ENCODE peak calls at places on chromosomes 4 and X, in eight cellular contexts. One of them, this sample, is unnamed.
A peak's percentile ranks its signal among the peaks of the same experiment; 100 is the strongest.

GRCh38 chrX:72526534-72527508 is 45.8 kb downstream of the HDAC8 start:
- DNase-seq in mammary epithelial cell: no peak
- DNase-seq in GM06990: no peak
- DNase-seq in colonic mucosa: no peak
- DNase-seq in Calu3: no peak
- DNase-seq in cardiac fibroblast: peak; percentile 6
- DNase-seq in neural crest cell: no peak
- DNase-seq in BE2C: no peak
- DNase-seq in this sample: no peak

GRCh38 chr4:128387600-128388351 is 100.2 kb upstream of the PGRMC2 start:
- DNase-seq in colonic mucosa: no peak
- DNase-seq in BE2C: no peak
- DNase-seq in cardiac fibroblast: no peak
- DNase-seq in mammary epithelial cell: peak; percentile 58
- DNase-seq in GM06990: no peak
- DNase-seq in neural crest cell: no peak
- DNase-seq in Calu3: no peak
- DNase-seq in this sample: peak; percentile 51

GRCh38 chrX:72131317-72132294 is at the start of gene RTL5:
- DNase-seq in colonic mucosa: peak; percentile 67
- DNase-seq in Calu3: peak; percentile 32
- DNase-seq in GM06990: peak; percentile 39
- DNase-seq in mammary epithelial cell: peak; percentile 63
- DNase-seq in neural crest cell: peak; percentile 66
- DNase-seq in cardiac fibroblast: peak; percentile 70
- DNase-seq in BE2C: peak; percentile 90
- DNase-seq in this sample: no peak

GRCh38 chr4:159283697-159284492 is 181.0 kb downstream of the RAPGEF2 start:
- DNase-seq in GM06990: no peak
- DNase-seq in mammary epithelial cell: peak; percentile 37
- DNase-seq in neural crest cell: no peak
- DNase-seq in colonic mucosa: no peak
- DNase-seq in BE2C: no peak
- DNase-seq in cardiac fibroblast: peak; percentile 90
- DNase-seq in Calu3: no peak
- DNase-seq in this sample: peak; percentile 40

GRCh38 chrX:121008920-121009319 is 23.4 kb upstream of the CT47A1 start:
- DNase-seq in GM06990: no peak
- DNase-seq in cardiac fibroblast: peak; percentile 59
- DNase-seq in BE2C: no peak
- DNase-seq in colonic mucosa: no peak
- DNase-seq in Calu3: no peak
- DNase-seq in mammary epithelial cell: peak; percentile 2
- DNase-seq in neural crest cell: no peak
- DNase-seq in this sample: no peak

GRCh38 chrX:1389181-1389992 is 2.5 kb downstream of the SLC25A6 start:
- DNase-seq in mammary epithelial cell: no peak
- DNase-seq in BE2C: no peak
- DNase-seq in colonic mucosa: no peak
- DNase-seq in neural crest cell: no peak
- DNase-seq in GM06990: no peak
- DNase-seq in cardiac fibroblast: no peak
- DNase-seq in Calu3: no peak
- DNase-seq in this sample: no peak

GRCh38 chrX:151713859-151714258 is 2.0 kb upstream of the FATE1 start:
- DNase-seq in GM06990: no peak
- DNase-seq in mammary epithelial cell: peak; percentile 8
- DNase-seq in Calu3: peak; percentile 62
- DNase-seq in cardiac fibroblast: peak; percentile 18
- DNase-seq in BE2C: peak; percentile 15
- DNase-seq in neural crest cell: peak; percentile 20
- DNase-seq in colonic mucosa: no peak
- DNase-seq in this sample: peak; percentile 47

GRCh38 chr4:152771736-152772533 is 7.6 kb downstream of the TIGD4 start:
- DNase-seq in BE2C: no peak
- DNase-seq in cardiac fibroblast: no peak
- DNase-seq in Calu3: no peak
- DNase-seq in colonic mucosa: no peak
- DNase-seq in neural crest cell: no peak
- DNase-seq in GM06990: peak; percentile 26
- DNase-seq in mammary epithelial cell: no peak
- DNase-seq in this sample: no peak

GRCh38 chr4:19580090-19580489 is 671.6 kb upstream of the SLIT2 start:
- DNase-seq in mammary epithelial cell: peak; percentile 2
- DNase-seq in BE2C: no peak
- DNase-seq in Calu3: no peak
- DNase-seq in GM06990: no peak
- DNase-seq in neural crest cell: no peak
- DNase-seq in colonic mucosa: no peak
- DNase-seq in cardiac fibroblast: peak; percentile 51
- DNase-seq in this sample: peak; percentile 63

GRCh38 chr4:13548984-13549546 is 4.8 kb upstream of the NKX3-2 start:
- DNase-seq in colonic mucosa: peak; percentile 90
- DNase-seq in mammary epithelial cell: peak; percentile 70
- DNase-seq in GM06990: peak; percentile 77
- DNase-seq in neural crest cell: peak; percentile 96
- DNase-seq in cardiac fibroblast: peak; percentile 86
- DNase-seq in Calu3: peak; percentile 80
- DNase-seq in BE2C: peak; percentile 85
- DNase-seq in this sample: peak; percentile 85

GRCh38 chr4:55393461-55394320 is 2.1 kb upstream of the TMEM165 start:
- DNase-seq in neural crest cell: no peak
- DNase-seq in Calu3: no peak
- DNase-seq in BE2C: no peak
- DNase-seq in mammary epithelial cell: no peak
- DNase-seq in colonic mucosa: peak; percentile 31
- DNase-seq in cardiac fibroblast: peak; percentile 62
- DNase-seq in GM06990: no peak
- DNase-seq in this sample: no peak

GRCh38 chrX:37060999-37061398 is 52.8 kb downstream of the FAM47C start:
- DNase-seq in colonic mucosa: no peak
- DNase-seq in Calu3: peak; percentile 57
- DNase-seq in BE2C: peak; percentile 8
- DNase-seq in GM06990: no peak
- DNase-seq in neural crest cell: peak; percentile 15
- DNase-seq in mammary epithelial cell: peak; percentile 46
- DNase-seq in cardiac fibroblast: peak; percentile 57
- DNase-seq in this sample: peak; percentile 65

GRCh38 chrX:46577116-46578005 is 3.8 kb downstream of the CHST7 start:
- DNase-seq in mammary epithelial cell: peak; percentile 61
- DNase-seq in GM06990: no peak
- DNase-seq in neural crest cell: no peak
- DNase-seq in colonic mucosa: no peak
- DNase-seq in BE2C: no peak
- DNase-seq in cardiac fibroblast: peak; percentile 68
- DNase-seq in Calu3: no peak
- DNase-seq in this sample: no peak

GRCh38 chr4:16655140-16655539 is 243.3 kb downstream of the LDB2 start:
- DNase-seq in colonic mucosa: no peak
- DNase-seq in neural crest cell: no peak
- DNase-seq in BE2C: peak; percentile 65
- DNase-seq in mammary epithelial cell: no peak
- DNase-seq in cardiac fibroblast: no peak
- DNase-seq in GM06990: no peak
- DNase-seq in Calu3: no peak
- DNase-seq in this sample: no peak

GRCh38 chrX:22534643-22535042 is 261.9 kb downstream of the CBLL2 start:
- DNase-seq in mammary epithelial cell: peak; percentile 81
- DNase-seq in cardiac fibroblast: peak; percentile 90
- DNase-seq in colonic mucosa: no peak
- DNase-seq in BE2C: no peak
- DNase-seq in GM06990: no peak
- DNase-seq in neural crest cell: no peak
- DNase-seq in Calu3: no peak
- DNase-seq in this sample: peak; percentile 62

GRCh38 chrX:103780701-103781402 is 4.2 kb downstream of the PLP1 start:
- DNase-seq in BE2C: no peak
- DNase-seq in neural crest cell: peak; percentile 17
- DNase-seq in Calu3: no peak
- DNase-seq in mammary epithelial cell: no peak
- DNase-seq in cardiac fibroblast: no peak
- DNase-seq in GM06990: no peak
- DNase-seq in colonic mucosa: no peak
- DNase-seq in this sample: no peak

GRCh38 chr4:125187221-125187620 is 127.5 kb upstream of the FAT4 start:
- DNase-seq in cardiac fibroblast: peak; percentile 83
- DNase-seq in mammary epithelial cell: peak; percentile 88
- DNase-seq in neural crest cell: no peak
- DNase-seq in Calu3: no peak
- DNase-seq in BE2C: no peak
- DNase-seq in colonic mucosa: no peak
- DNase-seq in GM06990: no peak
- DNase-seq in this sample: peak; percentile 69

GRCh38 chrX:123859828-123860505 is at the start of gene XIAP:
- DNase-seq in cardiac fibroblast: peak; percentile 89
- DNase-seq in BE2C: peak; percentile 85
- DNase-seq in Calu3: peak; percentile 90
- DNase-seq in mammary epithelial cell: peak; percentile 92
- DNase-seq in colonic mucosa: peak; percentile 79
- DNase-seq in neural crest cell: peak; percentile 56
- DNase-seq in GM06990: peak; percentile 89
- DNase-seq in this sample: peak; percentile 89

GRCh38 chr4:12555011-12555410 is 929.1 kb downstream of the RAB28 start:
- DNase-seq in mammary epithelial cell: peak; percentile 1
- DNase-seq in BE2C: no peak
- DNase-seq in neural crest cell: no peak
- DNase-seq in cardiac fibroblast: peak; percentile 85
- DNase-seq in Calu3: no peak
- DNase-seq in colonic mucosa: no peak
- DNase-seq in GM06990: no peak
- DNase-seq in this sample: peak; percentile 91

GRCh38 chrX:1248381-1249061 is 20.1 kb upstream of the CSF2RA start:
- DNase-seq in mammary epithelial cell: no peak
- DNase-seq in neural crest cell: peak; percentile 11
- DNase-seq in BE2C: no peak
- DNase-seq in cardiac fibroblast: no peak
- DNase-seq in GM06990: no peak
- DNase-seq in colonic mucosa: no peak
- DNase-seq in Calu3: no peak
- DNase-seq in this sample: no peak

GRCh38 chrX:40108959-40109287 is 11.2 kb upstream of the BCOR start:
- DNase-seq in neural crest cell: no peak
- DNase-seq in Calu3: peak; percentile 84
- DNase-seq in colonic mucosa: peak; percentile 79
- DNase-seq in mammary epithelial cell: peak; percentile 79
- DNase-seq in BE2C: peak; percentile 82
- DNase-seq in cardiac fibroblast: peak; percentile 78
- DNase-seq in GM06990: peak; percentile 59
- DNase-seq in this sample: peak; percentile 76

GRCh38 chr4:14916554-14917304 is 85.6 kb upstream of the CPEB2 start:
- DNase-seq in mammary epithelial cell: peak; percentile 63
- DNase-seq in BE2C: no peak
- DNase-seq in Calu3: peak; percentile 22
- DNase-seq in colonic mucosa: no peak
- DNase-seq in neural crest cell: no peak
- DNase-seq in GM06990: no peak
- DNase-seq in cardiac fibroblast: peak; percentile 66
- DNase-seq in this sample: peak; percentile 66

GRCh38 chrX:119942831-119943184 is 743 bp downstream of the NKAP start:
- DNase-seq in BE2C: no peak
- DNase-seq in Calu3: no peak
- DNase-seq in neural crest cell: no peak
- DNase-seq in colonic mucosa: no peak
- DNase-seq in mammary epithelial cell: no peak
- DNase-seq in GM06990: no peak
- DNase-seq in cardiac fibroblast: no peak
- DNase-seq in this sample: peak; percentile 3

DNA sequence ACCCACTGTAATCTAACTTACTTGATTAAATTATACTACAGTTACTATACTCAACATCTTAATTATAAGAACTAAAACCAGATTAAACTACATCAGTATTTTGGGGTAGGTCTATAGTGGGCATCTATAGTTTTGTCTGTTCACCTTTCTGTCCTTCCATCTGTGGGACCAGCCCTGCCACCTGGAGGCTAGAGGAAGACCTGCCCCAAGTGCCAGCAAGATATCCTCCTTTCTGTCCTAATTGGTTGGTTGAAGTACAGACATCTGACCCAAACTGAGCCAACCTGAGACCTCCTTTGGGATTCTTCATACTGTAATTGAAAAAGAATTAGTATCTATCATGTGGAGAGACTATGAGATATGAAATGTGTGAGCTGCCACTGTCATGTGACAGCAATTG is 172.2 kb upstream of the TLL1 start:
- DNase-seq in mammary epithelial cell: no peak
- DNase-seq in GM06990: no peak
- DNase-seq in cardiac fibroblast: no peak
- DNase-seq in Calu3: no peak
- DNase-seq in neural crest cell: no peak
- DNase-seq in BE2C: no peak
- DNase-seq in colonic mucosa: no peak
- DNase-seq in this sample: peak; percentile 34
- TF ChIP-seq CTCF in mammary epithelial cell: peak; percentile 33
- TF ChIP-seq CTCF in GM06990: peak; percentile 48
- TF ChIP-seq CTCF in cardiac fibroblast: peak; percentile 46
- TF ChIP-seq CTCF in Calu3: no peak
- TF ChIP-seq CTCF in neural crest cell: peak; percentile 19
- TF ChIP-seq CTCF in BE2C: peak; percentile 12
- TF ChIP-seq CTCF in colonic mucosa: no peak
- TF ChIP-seq CTCF in this sample: no peak

DNA sequence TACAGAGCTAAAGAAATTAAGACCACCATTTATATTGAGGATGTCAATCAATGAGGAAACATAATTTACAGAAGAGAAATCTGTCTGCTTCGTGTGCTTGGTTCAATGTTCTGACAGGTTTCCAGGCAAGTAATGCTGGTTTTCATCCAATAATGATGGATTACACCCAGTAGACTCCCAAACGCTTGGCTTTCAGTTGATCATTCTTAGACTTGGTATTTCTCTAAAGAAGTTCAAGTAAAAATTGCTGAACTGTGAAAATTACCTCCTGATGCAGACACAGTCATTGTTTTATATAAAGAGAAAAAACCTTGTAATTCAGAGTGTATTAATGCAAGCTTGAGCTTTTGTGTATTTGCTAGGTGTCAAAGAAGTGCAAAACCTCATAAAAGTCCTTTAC is 85.0 kb downstream of the VCX3A start:
- DNase-seq in neural crest cell: no peak
- DNase-seq in mammary epithelial cell: no peak
- DNase-seq in colonic mucosa: no peak
- DNase-seq in GM06990: no peak
- DNase-seq in BE2C: no peak
- DNase-seq in cardiac fibroblast: no peak
- DNase-seq in Calu3: no peak
- DNase-seq in this sample: no peak
- TF ChIP-seq CTCF in neural crest cell: no peak
- TF ChIP-seq CTCF in mammary epithelial cell: no peak
- TF ChIP-seq CTCF in colonic mucosa: no peak
- TF ChIP-seq CTCF in GM06990: no peak
- TF ChIP-seq CTCF in BE2C: no peak
- TF ChIP-seq CTCF in cardiac fibroblast: no peak
- TF ChIP-seq CTCF in Calu3: no peak
- TF ChIP-seq CTCF in this sample: no peak

GRCh38 chrX:24150051-24150790 is 692 bp downstream of the ZFX start:
- DNase-seq in cardiac fibroblast: peak; percentile 85
- DNase-seq in GM06990: peak; percentile 94
- DNase-seq in mammary epithelial cell: peak; percentile 86
- DNase-seq in colonic mucosa: peak; percentile 93
- DNase-seq in Calu3: peak; percentile 90
- DNase-seq in neural crest cell: peak; percentile 81
- DNase-seq in BE2C: peak; percentile 86
- DNase-seq in this sample: peak; percentile 90
- TF ChIP-seq CTCF in cardiac fibroblast: no peak
- TF ChIP-seq CTCF in GM06990: peak; percentile 32
- TF ChIP-seq CTCF in mammary epithelial cell: peak; percentile 8
- TF ChIP-seq CTCF in colonic mucosa: peak; percentile 33
- TF ChIP-seq CTCF in Calu3: peak; percentile 49
- TF ChIP-seq CTCF in neural crest cell: peak; percentile 58
- TF ChIP-seq CTCF in BE2C: no peak
- TF ChIP-seq CTCF in this sample: peak; percentile 43

GRCh38 chr4:24551492-24552330 is 32.6 kb downstream of the DHX15 start:
- DNase-seq in colonic mucosa: no peak
- DNase-seq in GM06990: no peak
- DNase-seq in mammary epithelial cell: no peak
- DNase-seq in neural crest cell: no peak
- DNase-seq in cardiac fibroblast: peak; percentile 48
- DNase-seq in Calu3: no peak
- DNase-seq in BE2C: no peak
- DNase-seq in this sample: no peak
- TF ChIP-seq CTCF in colonic mucosa: no peak
- TF ChIP-seq CTCF in GM06990: no peak
- TF ChIP-seq CTCF in mammary epithelial cell: peak; percentile 30
- TF ChIP-seq CTCF in neural crest cell: peak; percentile 61
- TF ChIP-seq CTCF in cardiac fibroblast: peak; percentile 38
- TF ChIP-seq CTCF in Calu3: no peak
- TF ChIP-seq CTCF in BE2C: peak; percentile 37
- TF ChIP-seq CTCF in this sample: peak; percentile 43

This sample was measured in MCF 10A.